ENCODE peak calls at places on chromosomes 5 and 9, in seven cellular contexts. A is HCT116, T is H1, Z is GM12878, L is HepG2, K is K562, Y is SK-N-SH. X is an unnamed sample.

GRCh38 chr5:122877518-122877917 is 32.1 kb downstream of the SNX24 start:
- DNase-seq in A (no peak), T (no peak), Z (no peak), L (no peak), K (no peak), Y (no peak), X (no peak)

GRCh38 chr5:178292826-178293205 is 60.2 kb upstream of the PHYKPL start:
- DNase-seq in A (no peak), T (no peak), Z (no peak), L (no peak), K (no peak), Y (no peak), X (no peak)

GRCh38 chr5:111237470-111237869 is 13.3 kb downstream of the CAMK4 start:
- DNase-seq in A (no peak), T (no peak), Z (no peak), L (no peak), K (no peak), Y (no peak), X (no peak)

GRCh38 chr5:76771705-76772405 is 47.0 kb upstream of the F2RL1 start:
- DNase-seq in A (no peak), T (no peak), Z (no peak), L (no peak), K (no peak), Y (no peak), X (no peak)

GRCh38 chr9:250039-250438 is 35.4 kb downstream of the DOCK8 start:
- DNase-seq in A (no peak), T (no peak), Z (no peak), L (no peak), K (no peak), Y (no peak), X (no peak)

GRCh38 chr9:91492237-91492636 is 68.6 kb upstream of the NFIL3 start:
- DNase-seq in A (no peak), T (no peak), Z (no peak), L (no peak), K (no peak), Y (no peak), X (no peak)

GRCh38 chr9:89879276-89879675 is 274.5 kb downstream of the GADD45G start:
- DNase-seq in A (no peak), T (no peak), Z (no peak), L (no peak), K (no peak), Y (no peak), X (no peak)

GRCh38 chr5:65481635-65482271 is at the start of gene ADAMTS6:
- DNase-seq in A (peak; percentile 43), T (no peak), Z (peak; percentile 55), L (peak; percentile 70), K (peak; percentile 79), Y (peak; percentile 78), X (no peak)

GRCh38 chr5:148532962-148533670 is 121.2 kb downstream of the HTR4 start:
- DNase-seq in A (no peak), T (no peak), Z (no peak), L (no peak), K (no peak), Y (no peak), X (no peak)

GRCh38 chr5:135234242-135235000 is 164.6 kb downstream of the MACROH2A1 start:
- DNase-seq in A (no peak), T (no peak), Z (no peak), L (peak; percentile 44), K (no peak), Y (peak; percentile 58), X (no peak)

GRCh38 chr9:86077286-86077685 is 22.1 kb downstream of the GOLM1 start:
- DNase-seq in A (no peak), T (no peak), Z (no peak), L (no peak), K (no peak), Y (no peak), X (no peak)

GRCh38 chr9:86078731-86079130 is 20.6 kb downstream of the GOLM1 start:
- DNase-seq in A (no peak), T (no peak), Z (no peak), L (no peak), K (no peak), Y (no peak), X (no peak)

GRCh38 chr9:86082870-86083269 is 16.5 kb downstream of the GOLM1 start:
- DNase-seq in A (no peak), T (no peak), Z (no peak), L (no peak), K (no peak), Y (no peak), X (no peak)

GRCh38 chr9:86080112-86080579 is 19.2 kb downstream of the GOLM1 start:
- DNase-seq in A (no peak), T (no peak), Z (no peak), L (no peak), K (no peak), Y (no peak), X (no peak)

GRCh38 chr9:86079421-86080111 is 19.8 kb downstream of the GOLM1 start:
- DNase-seq in A (no peak), T (no peak), Z (no peak), L (no peak), K (no peak), Y (no peak), X (no peak)
- TF ChIP-seq SIN3A in A (no peak), T (no peak), Z (no peak), L (no peak), K (no peak), Y (no peak), X (no peak)

DNA sequence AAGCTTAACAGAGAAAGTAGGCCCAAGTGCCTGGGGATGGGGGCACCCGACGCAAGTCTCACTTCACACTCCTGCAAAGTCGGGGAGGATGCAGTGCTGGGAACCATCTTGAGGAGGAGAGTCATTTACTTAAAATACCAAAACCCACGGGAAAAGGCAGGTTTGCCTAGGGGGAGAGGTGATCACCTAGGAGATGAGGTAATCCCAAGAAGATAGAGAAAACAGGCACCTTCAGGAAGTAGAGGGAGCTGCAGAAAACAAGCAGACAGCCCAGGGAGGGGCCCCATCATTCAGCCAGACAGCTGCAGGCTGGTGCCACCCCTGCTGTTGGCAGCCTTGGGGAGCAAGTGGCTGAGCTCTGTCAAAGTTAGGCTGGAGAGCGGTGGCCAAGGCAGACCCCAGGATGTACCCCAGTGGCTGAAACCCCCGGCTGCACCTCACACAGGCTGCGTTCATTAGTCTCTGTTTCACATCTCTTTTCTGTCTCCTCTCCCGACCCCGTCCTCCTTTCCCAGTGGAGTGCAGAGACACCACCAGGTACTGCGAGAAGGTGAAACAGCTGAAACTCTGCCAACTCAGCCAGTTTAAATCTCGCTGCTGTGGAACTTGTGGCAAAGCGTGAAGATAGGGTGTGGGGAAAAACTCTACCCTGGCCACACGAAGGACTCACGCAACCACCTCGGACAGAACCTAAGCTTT is 124.9 kb downstream of the SAXO1 start:
- DNase-seq in A (no peak), T (no peak), Z (no peak), L (no peak), K (no peak), Y (no peak), X (no peak)
- H3K4me1 ChIP-seq in A (no peaks in the 10 kb centered on the region), T (peaks cover 9% of the 10 kb centered on the region), Z (no peaks in the 10 kb centered on the region), L (peaks cover 8% of the 10 kb centered on the region), K (no peaks in the 10 kb centered on the region), Y (peaks cover 14% of the 10 kb centered on the region), X (no peaks in the 10 kb centered on the region)

GRCh38 chr9:120916573-120916972 is 10.0 kb downstream of the TRAF1 start:
- DNase-seq in A (no peak), T (no peak), Z (no peak), L (no peak), K (no peak), Y (peak; percentile 78), X (no peak)
- TF ChIP-seq POLR2AphosphoS5 in A (no peak), T (no peak), Z (no peak), L (no peak), K (no peak), Y (no peak), X (no peak)

GRCh38 chr5:386432-387341 is 56.3 kb upstream of the EXOC3 start:
- DNase-seq in A (no peak), T (no peak), Z (no peak), L (no peak), K (no peak), Y (no peak), X (no peak)

GRCh38 chr5:389197-389821 is 53.7 kb upstream of the EXOC3 start:
- DNase-seq in A (no peak), T (no peak), Z (no peak), L (no peak), K (no peak), Y (no peak), X (no peak)

GRCh38 chr5:389891-390290 is 53.1 kb upstream of the EXOC3 start:
- DNase-seq in A (no peak), T (no peak), Z (no peak), L (no peak), K (no peak), Y (no peak), X (no peak)

GRCh38 chr5:387491-388265 is 55.3 kb upstream of the EXOC3 start:
- DNase-seq in A (no peak), T (no peak), Z (no peak), L (no peak), K (no peak), Y (no peak), X (no peak)

GRCh38 chr5:388266-389196 is 54.4 kb upstream of the EXOC3 start:
- DNase-seq in A (no peak), T (no peak), Z (no peak), L (no peak), K (no peak), Y (no peak), X (no peak)
- TF ChIP-seq SIN3A in A (no peak), T (no peak), Z (no peak), L (no peak), K (no peak), Y (no peak), X (no peak)

GRCh38 chr5:54146390-54146789 is 164.0 kb downstream of the ARL15 start:
- DNase-seq in A (no peak), T (no peak), Z (no peak), L (no peak), K (no peak), Y (no peak), X (no peak)

GRCh38 chr5:54148858-54149257 is 161.5 kb downstream of the ARL15 start:
- DNase-seq in A (no peak), T (no peak), Z (no peak), L (no peak), K (no peak), Y (no peak), X (no peak)

GRCh38 chr5:54150841-54151240 is 159.5 kb downstream of the ARL15 start:
- DNase-seq in A (no peak), T (no peak), Z (no peak), L (no peak), K (no peak), Y (no peak), X (no peak)

GRCh38 chr5:54148062-54148461 is 162.3 kb downstream of the ARL15 start:
- DNase-seq in A (no peak), T (no peak), Z (no peak), L (no peak), K (no peak), Y (peak; percentile 15), X (no peak)

GRCh38 chr5:54146906-54147305 is 163.5 kb downstream of the ARL15 start:
- DNase-seq in A (no peak), T (no peak), Z (no peak), L (no peak), K (no peak), Y (no peak), X (no peak)
- H3K4me1 ChIP-seq in A (no peaks in the 10 kb centered on the region), T (no peaks in the 10 kb centered on the region), Z (no peaks in the 10 kb centered on the region), L (no peaks in the 10 kb centered on the region), K (no peaks in the 10 kb centered on the region), Y (no peaks in the 10 kb centered on the region), X (no peaks in the 10 kb centered on the region)